ENCODE peak calls at places on chromosomes 4 and X, in nine cellular contexts. D is suprapubic skin, C is A549, L is H1, X is SK-N-SH, S is stomach, I is tibial nerve, H is esophagus muscularis mucosa, K is GM12878. T is an unnamed sample.

GRCh38 chr4:56424697-56425514 is 10.5 kb downstream of the PPAT start:
- DNase-seq in I (peak; percentile 74), C (peak; percentile 16), X (peak; percentile 39), L (no peak), S (peak; percentile 32), K (no peak), H (no peak), D (no peak), T (no peak)

GRCh38 chr4:121594796-121595526 is 101.8 kb downstream of the ANXA5 start:
- DNase-seq in X (no peak), S (no peak), I (peak; percentile 50), H (no peak), C (no peak), L (no peak), D (no peak), K (no peak), T (peak; percentile 64)

GRCh38 chr4:29805871-29806480 is 914.2 kb upstream of the PCDH7 start:
- DNase-seq in X (no peak), K (no peak), D (no peak), C (no peak), H (no peak), S (no peak), L (no peak), I (no peak), T (no peak)

GRCh38 chrX:150504399-150505186 is 63.8 kb upstream of the MTM1 start:
- DNase-seq in K (no peak), X (peak; percentile 26), S (no peak), L (no peak), C (no peak), D (no peak), H (no peak), I (no peak), T (no peak)

GRCh38 chr4:99847362-99847976 is 30.8 kb downstream of the DAPP1 start:
- DNase-seq in D (no peak), S (no peak), L (no peak), H (peak; percentile 34), X (no peak), I (no peak), K (peak; percentile 87), C (no peak), T (no peak)

GRCh38 chr4:75724066-75724866 is at the start of gene USO1:
- DNase-seq in C (peak; percentile 62), D (peak; percentile 99), H (peak; percentile 100), I (peak; percentile 97), S (peak; percentile 99), L (peak; percentile 97), K (peak; percentile 97), X (peak; percentile 95), T (peak; percentile 99)

GRCh38 chr4:182880387-182881356 is 36.5 kb downstream of the DCTD start:
- DNase-seq in C (no peak), I (no peak), H (no peak), D (peak; percentile 63), X (no peak), L (no peak), S (peak; percentile 65), K (no peak), T (peak; percentile 85)

GRCh38 chr4:75391489-75392166 is 122.6 kb downstream of the RCHY1 start:
- DNase-seq in D (no peak), C (no peak), S (no peak), K (no peak), X (no peak), L (no peak), I (no peak), H (no peak), T (no peak)

DNA sequence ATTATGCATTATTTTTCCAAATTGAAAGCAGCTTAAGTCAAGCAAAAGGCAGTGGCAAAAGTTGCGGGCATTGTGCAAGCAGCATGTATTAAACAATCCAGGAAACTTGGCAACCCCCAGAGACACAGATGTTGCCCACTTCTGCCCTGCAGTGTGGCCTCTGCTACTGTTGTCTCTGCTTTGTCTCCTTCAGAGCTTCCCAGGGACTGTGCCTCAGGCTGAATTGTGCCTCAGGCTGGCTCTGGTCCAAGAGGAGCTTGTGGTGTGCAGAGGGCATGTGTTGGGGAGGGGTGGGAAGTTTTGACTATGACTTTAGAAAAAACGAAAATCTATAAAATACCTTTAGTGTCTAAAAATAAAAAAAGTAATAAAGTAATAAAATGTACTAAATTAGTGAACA is 201.4 kb downstream of the CCSER1 start:
- DNase-seq in D (no peak), S (no peak), L (no peak), I (no peak), H (no peak), X (peak; percentile 44), C (no peak), K (no peak), T (no peak)
- TF ChIP-seq EP300 in D (no peak), S (no peak), L (no peak), I (no peak), H (no peak), X (no peak), C (no peak), K (no peak), T (no peak)

GRCh38 chr4:122823476-122823875 is 3.2 kb upstream of the FGF2 start:
- DNase-seq in X (no peak), S (no peak), D (no peak), C (no peak), L (no peak), K (no peak), H (no peak), I (no peak), T (no peak)
- H3K27ac ChIP-seq in X (no peak overlapping the region), S (no peak overlapping the region), D (no peak overlapping the region), C (no peak overlapping the region), L (no peak overlapping the region), K (no peak overlapping the region), H (no peak overlapping the region), I (no peak overlapping the region), T (no peak overlapping the region)

GRCh38 chrX:12929701-12930100 is 23.3 kb downstream of the TLR8 start:
- DNase-seq in H (no peak), X (no peak), S (no peak), K (no peak), D (no peak), C (no peak), L (no peak), I (no peak), T (no peak)
- TF ChIP-seq EP300 in H (no peak), X (no peak), S (no peak), K (no peak), D (no peak), C (no peak), L (no peak), I (no peak), T (no peak)

GRCh38 chrX:46574941-46575381 is 1.4 kb downstream of the CHST7 start:
- DNase-seq in D (no peak), X (peak; percentile 41), L (no peak), I (no peak), H (no peak), C (no peak), K (no peak), S (peak; percentile 31), T (no peak)
- H3K27ac ChIP-seq in D (no peak overlapping the region), X (no peak overlapping the region), L (no peak overlapping the region), I (no peak overlapping the region), H (peak overlapping the region; percentile 75), C (peak overlapping the region; percentile 88), K (peak overlapping the region; percentile 80), S (peak overlapping the region; percentile 65), T (peak overlapping the region; percentile 66)

DNA sequence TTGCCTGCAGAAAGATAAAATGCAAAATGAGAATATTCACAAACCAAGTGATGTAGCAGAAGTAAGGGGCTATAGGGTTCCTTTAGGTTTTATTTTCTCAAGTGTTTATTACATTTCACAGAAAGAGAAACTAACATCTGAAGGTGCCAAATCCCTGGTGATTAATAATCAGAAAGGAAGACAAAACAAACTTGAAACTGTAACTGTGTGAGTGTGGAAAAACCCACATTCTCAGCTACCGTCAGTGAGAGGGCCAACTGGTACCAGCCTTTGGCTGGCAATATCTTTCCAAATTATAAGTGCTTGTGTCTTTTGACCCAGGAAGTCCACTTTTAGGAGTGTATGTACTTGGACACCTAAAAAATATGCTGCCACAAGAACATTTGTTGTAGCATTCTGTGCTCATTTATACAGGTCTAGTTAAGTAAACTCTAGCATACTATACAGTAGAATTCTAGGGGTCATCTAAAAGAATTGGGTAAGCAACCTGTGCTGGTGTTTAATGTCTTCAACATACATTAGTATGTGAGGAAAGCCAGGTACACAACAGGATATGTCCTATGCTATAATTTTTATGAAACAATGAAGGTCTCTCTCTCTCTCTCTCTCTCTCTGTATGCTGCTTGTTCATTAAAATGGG is 6.6 kb upstream of the CD38 start:
- DNase-seq in I (no peak), X (no peak), S (no peak), L (no peak), D (no peak), K (peak; percentile 65), H (no peak), C (no peak), T (no peak)
- TF ChIP-seq EP300 in I (no peak), X (no peak), S (no peak), L (no peak), D (no peak), K (peak; percentile 74), H (no peak), C (no peak), T (no peak)

DNA sequence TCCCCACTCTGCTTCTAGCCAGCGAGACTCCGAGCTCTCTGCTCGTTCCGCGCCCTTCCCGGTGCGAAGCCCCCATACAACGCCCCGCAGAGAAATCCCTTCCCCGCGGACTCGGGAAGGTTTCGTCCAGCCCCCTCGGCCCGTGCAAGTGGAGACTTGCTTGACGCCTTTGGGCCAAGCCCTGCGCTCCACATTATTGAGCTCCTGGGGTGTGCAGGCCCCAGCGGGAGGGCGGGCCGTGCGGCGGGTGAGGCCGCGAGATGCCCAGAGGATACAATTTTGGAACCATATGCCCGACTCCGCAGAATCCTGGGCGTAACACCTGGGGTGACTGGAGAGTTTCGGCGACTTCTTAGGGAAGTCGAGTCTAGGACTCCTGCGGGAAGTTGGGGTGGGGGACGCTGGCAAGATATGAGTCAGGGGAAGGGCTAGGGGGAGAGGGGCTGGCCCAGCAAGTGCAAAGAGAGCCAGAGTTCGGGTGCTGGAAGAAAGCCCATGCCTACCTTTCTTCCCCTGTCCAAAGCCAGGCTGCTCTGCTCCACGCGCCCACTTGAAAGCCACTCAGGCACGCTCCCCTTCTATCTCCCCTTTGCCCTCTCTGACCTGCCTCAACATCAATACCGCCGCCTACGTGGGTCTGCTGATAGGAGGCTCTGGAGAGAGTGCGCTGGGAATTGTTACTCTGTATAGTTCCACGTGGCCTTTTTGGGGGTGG is 1.1 kb upstream of the ELF4 start:
- DNase-seq in D (no peak), S (no peak), K (no peak), I (no peak), C (no peak), L (no peak), H (no peak), X (no peak), T (no peak)
- H3K27ac ChIP-seq in D (peak overlapping the region; percentile 95), S (peak overlapping the region; percentile 93), K (no peak overlapping the region), I (peak overlapping the region; percentile 30), C (peak overlapping the region; percentile 85), L (no peak overlapping the region), H (peak overlapping the region; percentile 89), X (no peak overlapping the region), T (peak overlapping the region; percentile 86)

DNA sequence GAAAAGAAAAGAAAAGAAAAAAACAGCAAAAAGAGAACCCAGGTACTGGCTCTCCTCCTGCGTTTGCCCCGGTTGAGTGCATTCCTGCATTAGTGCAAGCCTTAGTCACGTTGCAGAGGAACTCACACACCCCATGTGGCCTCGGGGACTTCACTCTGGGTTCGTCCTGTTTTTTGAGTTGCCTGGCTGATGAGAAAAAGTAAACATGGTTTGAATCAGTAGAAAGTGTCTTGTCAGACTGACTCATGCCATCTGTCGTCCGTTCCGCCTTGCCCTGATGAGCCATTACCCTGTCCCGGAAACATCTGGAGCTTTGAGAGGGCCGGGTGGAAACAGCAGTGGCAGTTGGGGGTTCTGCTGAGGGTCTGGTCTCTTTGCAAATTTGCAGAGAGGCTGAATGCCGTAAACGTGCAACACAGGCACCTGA is 16.3 kb downstream of the CD99 start:
- DNase-seq in L (peak; percentile 39), S (peak; percentile 28), K (peak; percentile 95), H (peak; percentile 95), C (peak; percentile 83), X (peak; percentile 67), I (peak; percentile 64), D (peak; percentile 87), T (peak; percentile 76)
- TF ChIP-seq EP300 in L (no peak), S (peak; percentile 7), K (peak; percentile 15), H (peak; percentile 59), C (peak; percentile 26), X (peak; percentile 62), I (no peak), D (no peak), T (no peak)